ENCODE peak calls at places on chromosomes 2 and 18, in nine cellular contexts. D is GM03348; W is NCI-H1694 treated with DMSO at 0.1 percent for 48 hours; J is mucosa of descending colon; R is NCI-H187 treated with DMSO at 0.1 percent for 48 hours; O is T-helper 22 cell; B is B cell; Y is right atrium auricular region; Q is stimulated activated CD8-positive, alpha-beta memory T cell treated with anti-CD3 and anti-CD28 coated beads, Interleukin-15, amount 100 ng/mL, for 24 hours. S is an unnamed sample.
A peak's percentile ranks its signal among the peaks of the same experiment; 100 is the strongest.

GRCh38 chr2:217452928-217453327 is 549.9 kb downstream of the TNS1 start:
- DNase-seq in B (no peak), R (no peak), Q (no peak), Y (no peak), J (no peak), W (no peak), D (no peak), O (no peak), S (no peak)

GRCh38 chr2:165462433-165462832 is 7.1 kb upstream of the CSRNP3 start:
- DNase-seq in R (no peak), B (no peak), Y (no peak), Q (no peak), W (peak; percentile 99), O (no peak), D (no peak), J (no peak), S (no peak)

GRCh38 chr2:33859791-33860461 is 260.8 kb upstream of the FAM98A start:
- DNase-seq in R (no peak), B (no peak), Y (no peak), J (no peak), O (no peak), Q (no peak), D (no peak), W (no peak), S (no peak)

GRCh38 chr2:163541920-163542319 is 193.9 kb downstream of the FIGN start:
- DNase-seq in J (no peak), W (no peak), O (no peak), D (no peak), R (no peak), Y (no peak), Q (no peak), B (no peak), S (no peak)

GRCh38 chr2:182606728-182607681 is 109.1 kb upstream of the DNAJC10 start:
- DNase-seq in O (no peak), Y (no peak), D (no peak), W (no peak), Q (no peak), B (no peak), R (no peak), J (no peak), S (no peak)

GRCh38 chr2:196586511-196586991 is 53.0 kb upstream of the CCDC150 start:
- DNase-seq in B (no peak), R (no peak), O (no peak), Y (no peak), W (peak; percentile 60), J (no peak), Q (no peak), D (peak; percentile 62), S (no peak)

GRCh38 chr2:211756266-211756665 is 782.3 kb downstream of the ERBB4 start:
- DNase-seq in B (no peak), R (no peak), Y (no peak), O (no peak), J (no peak), W (no peak), Q (no peak), D (no peak), S (no peak)

GRCh38 chr18:346607-347006 is 78.8 kb upstream of the THOC1 start:
- DNase-seq in D (no peak), B (no peak), J (no peak), Y (no peak), O (no peak), R (no peak), Q (no peak), W (no peak), S (no peak)

GRCh38 chr2:15968280-15969178 is 28.2 kb downstream of the MYCN start:
- DNase-seq in J (no peak), B (no peak), W (no peak), Q (no peak), O (no peak), D (no peak), R (no peak), Y (no peak), S (no peak)

GRCh38 chr2:206970589-206971375 is 31.5 kb downstream of the CPO start:
- DNase-seq in Y (no peak), J (no peak), B (no peak), W (no peak), R (no peak), O (no peak), Q (no peak), D (no peak), S (no peak)